ENCODE peak calls at places on chromosomes 7 and 10, in six cellular contexts. M is breast epithelium, I is esophagus squamous epithelium, G is endodermal cell, H is GM23338, R is left ventricle myocardium inferior. D is an unnamed sample.

GRCh38 chr10:101217450-101218281 is 11.6 kb downstream of the LBX1 start:
- DNase-seq in M (no peak), I (no peak), G (peak; percentile 94), H (peak; percentile 95), R (no peak), D (no peak)

GRCh38 chr10:91043173-91043910 is 122.5 kb upstream of the ANKRD1 start:
- DNase-seq in M (no peak), I (no peak), G (no peak), H (peak; percentile 56), R (no peak), D (no peak)

GRCh38 chr7:23014681-23015080 is 751 bp upstream of the HYCC1 start:
- DNase-seq in M (no peak), I (no peak), G (no peak), H (no peak), R (no peak), D (no peak)

GRCh38 chr7:100418930-100419659 is 9.4 kb downstream of the ZCWPW1 start:
- DNase-seq in M (no peak), I (no peak), G (no peak), H (no peak), R (no peak), D (no peak)

GRCh38 chr10:6162589-6163356 is 40.0 kb upstream of the PFKFB3 start:
- DNase-seq in M (no peak), I (no peak), G (no peak), H (peak; percentile 73), R (no peak), D (no peak)

GRCh38 chr10:96614515-96614914 is 27.7 kb upstream of the TM9SF3 start:
- DNase-seq in M (no peak), I (no peak), G (no peak), H (no peak), R (no peak), D (no peak)

GRCh38 chr10:112141297-112141696 is 42.3 kb downstream of the GPAM start:
- DNase-seq in M (no peak), I (no peak), G (no peak), H (no peak), R (no peak), D (no peak)

GRCh38 chr7:77327067-77327931 is 88.8 kb downstream of the GSAP start:
- DNase-seq in M (no peak), I (no peak), G (no peak), H (no peak), R (peak; percentile 47), D (peak; percentile 43)

GRCh38 chr7:76191783-76192240 is 9.9 kb upstream of the SRRM3 start:
- DNase-seq in M (no peak), I (no peak), G (peak; percentile 82), H (peak; percentile 93), R (no peak), D (no peak)

GRCh38 chr10:73648975-73649829 is 6.6 kb downstream of the SYNPO2L start:
- DNase-seq in M (no peak), I (no peak), G (peak; percentile 80), H (peak; percentile 17), R (no peak), D (no peak)

GRCh38 chr10:88234332-88234731 is 348.8 kb downstream of the RNLS start:
- DNase-seq in M (no peak), I (no peak), G (no peak), H (no peak), R (no peak), D (no peak)

GRCh38 chr7:141695803-141696289 is 6.1 kb downstream of the DENND11 start:
- DNase-seq in M (no peak), I (no peak), G (no peak), H (no peak), R (no peak), D (no peak)

GRCh38 chr7:19747740-19748339 is 25.6 kb downstream of the TMEM196 start:
- DNase-seq in M (no peak), I (no peak), G (no peak), H (peak; percentile 82), R (no peak), D (no peak)

GRCh38 chr10:3173173-3173878 is 744 bp upstream of the PITRM1 start:
- DNase-seq in M (peak; percentile 91), I (peak; percentile 94), G (no peak), H (peak; percentile 98), R (peak; percentile 70), D (peak; percentile 71)

GRCh38 chr7:23072043-23072442 is 33.5 kb upstream of the KLHL7 start:
- DNase-seq in M (no peak), I (no peak), G (no peak), H (peak; percentile 22), R (no peak), D (no peak)

GRCh38 chr7:134419875-134420274 is 39.0 kb downstream of the AKR1B1 start:
- DNase-seq in M (no peak), I (no peak), G (peak; percentile 33), H (no peak), R (no peak), D (no peak)

GRCh38 chr7:158617737-158618128 is 30.1 kb upstream of the PTPRN2 start:
- DNase-seq in M (no peak), I (no peak), G (peak; percentile 72), H (peak; percentile 88), R (no peak), D (no peak)

GRCh38 chr7:158618745-158619140 is 31.1 kb upstream of the PTPRN2 start:
- DNase-seq in M (no peak), I (no peak), G (no peak), H (no peak), R (no peak), D (no peak)

GRCh38 chr7:158614695-158615094 is 27.1 kb upstream of the PTPRN2 start:
- DNase-seq in M (no peak), I (no peak), G (no peak), H (no peak), R (no peak), D (no peak)

GRCh38 chr7:158613481-158613880 is 25.9 kb upstream of the PTPRN2 start:
- DNase-seq in M (no peak), I (no peak), G (no peak), H (no peak), R (no peak), D (no peak)

DNA sequence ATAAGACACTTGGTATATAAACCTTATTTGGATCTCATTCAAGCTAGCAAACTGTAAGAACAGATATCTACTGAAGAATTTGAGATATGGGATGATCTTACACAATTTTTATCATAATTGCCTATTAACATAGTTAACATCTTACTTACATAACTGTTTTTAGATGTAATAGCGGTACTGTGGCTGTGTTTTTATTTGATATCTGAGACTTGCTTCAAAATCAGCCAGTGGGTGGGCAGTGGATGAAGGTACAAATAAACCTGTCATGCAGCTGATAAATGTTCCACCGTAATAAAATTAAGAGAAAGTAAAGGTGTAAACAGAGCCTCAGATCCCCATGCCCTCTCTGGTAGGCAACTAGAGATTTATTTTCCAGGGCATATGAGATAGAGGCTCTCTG is 28.4 kb upstream of the PTPRN2 start:
- DNase-seq in M (no peak), I (no peak), G (no peak), H (no peak), R (no peak), D (no peak)
- H3K27ac ChIP-seq in M (no peak overlapping the region), I (no peak overlapping the region), G (no peak overlapping the region), H (peak overlapping the region; percentile 91), R (no peak overlapping the region), D (no peak overlapping the region)

DNA sequence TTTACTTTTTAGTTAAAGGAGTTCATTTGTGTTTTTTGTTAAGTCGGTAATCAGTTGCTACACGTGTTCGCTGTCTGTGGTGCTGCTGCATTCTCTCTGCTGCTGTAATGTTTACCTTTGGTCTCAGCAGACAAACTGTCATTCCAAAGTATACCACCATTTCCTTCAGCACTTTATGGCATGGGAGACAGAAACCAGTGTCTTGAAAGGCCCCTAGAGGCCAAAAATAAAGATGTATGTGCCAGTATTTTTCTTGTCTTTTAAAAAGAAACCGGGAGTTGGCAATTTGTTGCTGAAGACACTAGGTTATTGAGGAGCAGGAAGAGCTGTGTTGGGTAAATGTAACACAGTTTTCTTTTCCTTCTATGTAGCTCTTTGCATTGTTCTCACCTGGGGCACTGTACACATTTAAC is 24.1 kb downstream of the ZNF92 start:
- DNase-seq in M (no peak), I (no peak), G (no peak), H (peak; percentile 60), R (no peak), D (no peak)
- H3K36me3 ChIP-seq in M (no peaks in the 10 kb centered on the region), I (no peaks in the 10 kb centered on the region), G (peaks cover 83% of the 10 kb centered on the region), H (peaks cover 38% of the 10 kb centered on the region), R (peaks cover 38% of the 10 kb centered on the region), D (peaks cover 20% of the 10 kb centered on the region)

DNA sequence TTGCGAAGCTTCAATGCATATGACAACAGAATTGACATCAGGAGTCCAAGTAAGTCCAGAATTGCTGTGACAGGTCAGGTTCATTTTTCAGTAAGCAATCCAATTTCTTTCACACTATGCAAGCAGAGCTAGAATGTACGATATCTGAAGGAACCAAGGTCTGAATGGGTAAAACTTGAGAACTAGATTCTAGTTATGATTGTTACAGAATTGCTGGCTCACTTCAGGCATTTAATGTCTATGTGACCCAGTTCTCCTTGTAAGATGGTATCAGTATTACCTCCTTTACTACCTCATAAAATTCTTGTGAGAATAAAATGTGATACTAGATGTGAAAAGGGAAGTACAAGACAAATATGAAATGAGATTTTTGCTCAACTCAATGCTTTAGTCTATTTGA is 159.6 kb downstream of the GPR158 start:
- DNase-seq in M (no peak), I (no peak), G (no peak), H (no peak), R (no peak), D (no peak)
- H3K27ac ChIP-seq in M (no peak overlapping the region), I (no peak overlapping the region), G (no peak overlapping the region), H (no peak overlapping the region), R (no peak overlapping the region), D (no peak overlapping the region)

GRCh38 chr7:84025332-84025927 is 169.2 kb downstream of the SEMA3A start:
- DNase-seq in M (no peak), I (no peak), G (no peak), H (peak; percentile 35), R (no peak), D (no peak)
- H3K36me3 ChIP-seq in M (no peaks in the 10 kb centered on the region), I (no peaks in the 10 kb centered on the region), G (peaks cover 14% of the 10 kb centered on the region), H (no peaks in the 10 kb centered on the region), R (no peaks in the 10 kb centered on the region), D (no peaks in the 10 kb centered on the region)

GRCh38 chr7:39353615-39354376 is 212.4 kb upstream of the YAE1 start:
- DNase-seq in M (no peak), I (no peak), G (peak; percentile 90), H (peak; percentile 77), R (peak; percentile 18), D (no peak)

DNA sequence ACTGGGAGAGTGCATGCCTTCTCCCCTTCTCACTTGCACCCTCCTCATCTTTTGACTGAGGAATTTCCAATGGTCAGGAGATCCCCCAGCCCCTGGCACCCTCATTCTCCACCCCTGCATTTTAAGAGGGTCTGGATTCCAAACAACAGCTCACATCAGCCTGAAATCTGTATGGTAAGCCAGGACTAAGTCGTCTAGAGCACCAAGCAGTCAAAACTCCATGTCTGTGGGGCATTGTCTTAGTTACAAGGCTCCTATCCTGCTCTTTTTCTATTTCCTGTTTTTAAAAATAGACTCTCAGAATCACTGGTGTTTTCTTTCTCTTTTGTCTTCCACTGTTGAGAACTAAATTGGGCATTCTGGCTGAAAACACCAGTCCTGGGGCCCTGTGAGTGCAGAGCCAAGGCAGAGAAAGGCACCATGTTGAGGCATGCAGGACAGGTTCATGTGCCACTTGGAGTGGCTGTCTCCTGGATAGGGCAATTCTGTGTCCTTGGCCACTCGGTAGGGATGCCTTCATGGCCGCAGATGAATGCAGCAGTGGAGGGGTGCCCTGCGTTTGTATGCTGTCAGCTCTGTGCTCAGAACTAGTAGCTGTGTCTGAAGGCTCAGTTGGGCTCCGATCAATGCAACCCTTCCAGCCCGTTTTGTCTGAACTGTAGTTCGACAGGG is 216.6 kb upstream of the YAE1 start:
- DNase-seq in M (no peak), I (no peak), G (no peak), H (no peak), R (no peak), D (no peak)
- H3K27ac ChIP-seq in M (no peak overlapping the region), I (no peak overlapping the region), G (no peak overlapping the region), H (no peak overlapping the region), R (no peak overlapping the region), D (no peak overlapping the region)

D was measured in ascending aorta.